ENCODE peak calls at places on chromosomes 16 and 17, in nine cellular contexts. I is MM.1S; Y is ovary; V is CD8-positive, alpha-beta T cell; W is GM23248; N is PC-9; J is effector memory CD4-positive, alpha-beta T cell; A is tibial nerve; P is A549. E is an unnamed sample.

GRCh38 chr17:67478266-67479118 is 101.4 kb downstream of the PITPNC1 start:
- DNase-seq in A (no peak), W (no peak), Y (no peak), I (no peak), J (no peak), V (no peak), P (no peak), N (no peak), E (no peak)

GRCh38 chr17:81094744-81095607 is 60.0 kb downstream of the BAIAP2 start:
- DNase-seq in W (peak), A (peak), V (peak), Y (peak), P (peak), J (peak), N (peak), I (no peak), E (peak)

GRCh38 chr16:75116081-75116910 is at the start of gene LDHD:
- DNase-seq in A (peak), P (peak), W (peak), N (peak), V (no peak), I (peak), Y (peak), J (no peak), E (peak)

GRCh38 chr17:67136191-67137025 is 92.1 kb downstream of the CACNG1 start:
- DNase-seq in Y (no peak), I (no peak), A (no peak), P (no peak), V (no peak), J (no peak), W (no peak), N (no peak), E (no peak)

GRCh38 chr16:81275064-81275532 is 36.6 kb downstream of the BCO1 start:
- DNase-seq in Y (no peak), W (no peak), I (no peak), V (no peak), A (no peak), N (no peak), J (no peak), P (no peak), E (no peak)

GRCh38 chr16:30985401-30986128 is 558 bp downstream of the HSD3B7 start:
- DNase-seq in Y (peak), P (peak), V (no peak), N (peak), J (no peak), I (no peak), W (peak), A (no peak), E (no peak)

GRCh38 chr17:65027305-65027704 is 29.2 kb downstream of the GNA13 start:
- DNase-seq in P (peak), A (no peak), Y (no peak), W (peak), N (peak), V (no peak), J (peak), I (no peak), E (no peak)

GRCh38 chr17:65941500-65941899 is 250.4 kb downstream of the CEP112 start:
- DNase-seq in N (no peak), P (no peak), I (no peak), A (no peak), J (no peak), Y (no peak), V (no peak), W (peak), E (no peak)

GRCh38 chr17:68800731-68801130 is 154.5 kb downstream of the ABCA8 start:
- DNase-seq in Y (no peak), A (no peak), V (no peak), P (no peak), W (peak), N (no peak), J (no peak), I (no peak), E (no peak)

GRCh38 chr17:48155889-48156670 is 48.5 kb downstream of the SNX11 start:
- DNase-seq in W (no peak), Y (no peak), A (no peak), V (no peak), N (no peak), I (no peak), P (no peak), J (no peak), E (no peak)
- H3K27ac ChIP-seq in W (no peak), Y (no peak), A (no peak), V (no peak), N (no peak), I (no peak), P (no peak), J (no peak), E (no peak)

GRCh38 chr17:17732892-17733670 is 51.8 kb downstream of the RAI1 start:
- DNase-seq in A (no peak), V (no peak), P (peak), N (peak), W (peak), I (no peak), Y (no peak), J (no peak), E (no peak)

GRCh38 chr17:17729620-17730249 is 48.5 kb downstream of the RAI1 start:
- DNase-seq in A (no peak), P (peak), Y (no peak), N (peak), J (peak), V (peak), W (no peak), I (peak), E (no peak)

GRCh38 chr17:17730250-17730935 is 49.1 kb downstream of the RAI1 start:
- DNase-seq in I (no peak), J (no peak), W (no peak), P (no peak), N (no peak), V (no peak), Y (no peak), A (no peak), E (no peak)

GRCh38 chr17:17728550-17729251 is 47.4 kb downstream of the RAI1 start:
- DNase-seq in J (no peak), V (no peak), N (peak), Y (no peak), A (no peak), W (no peak), I (no peak), P (peak), E (no peak)

GRCh38 chr17:17732444-17732843 is 51.2 kb downstream of the RAI1 start:
- DNase-seq in W (no peak), I (no peak), N (no peak), A (no peak), J (no peak), Y (no peak), V (no peak), P (no peak), E (no peak)
- H3K27ac ChIP-seq in W (no peak), I (no peak), N (peak), A (peak), J (no peak), Y (no peak), V (no peak), P (peak), E (peak)

GRCh38 chr16:65309294-65309850 is 187.5 kb upstream of the CDH11 start:
- DNase-seq in A (no peak), P (no peak), Y (no peak), W (no peak), N (no peak), V (no peak), I (no peak), J (no peak), E (no peak)
- H3K27ac ChIP-seq in A (no peak), P (no peak), Y (no peak), W (no peak), N (no peak), V (no peak), I (no peak), J (no peak), E (no peak)

GRCh38 chr17:27558341-27558740 is 72.6 kb upstream of the LGALS9 start:
- DNase-seq in V (no peak), A (no peak), W (no peak), P (no peak), I (no peak), N (no peak), J (no peak), Y (no peak), E (no peak)

GRCh38 chr17:27559996-27560481 is 70.9 kb upstream of the LGALS9 start:
- DNase-seq in P (peak), A (peak), I (no peak), N (no peak), Y (peak), J (no peak), W (peak), V (no peak), E (peak)

GRCh38 chr17:27560668-27561067 is 70.3 kb upstream of the LGALS9 start:
- DNase-seq in J (no peak), W (no peak), I (no peak), V (no peak), Y (no peak), P (no peak), A (no peak), N (no peak), E (no peak)

GRCh38 chr17:27558842-27559505 is 72.0 kb upstream of the LGALS9 start:
- DNase-seq in Y (no peak), I (no peak), N (no peak), J (no peak), V (no peak), W (no peak), P (no peak), A (no peak), E (no peak)

DNA sequence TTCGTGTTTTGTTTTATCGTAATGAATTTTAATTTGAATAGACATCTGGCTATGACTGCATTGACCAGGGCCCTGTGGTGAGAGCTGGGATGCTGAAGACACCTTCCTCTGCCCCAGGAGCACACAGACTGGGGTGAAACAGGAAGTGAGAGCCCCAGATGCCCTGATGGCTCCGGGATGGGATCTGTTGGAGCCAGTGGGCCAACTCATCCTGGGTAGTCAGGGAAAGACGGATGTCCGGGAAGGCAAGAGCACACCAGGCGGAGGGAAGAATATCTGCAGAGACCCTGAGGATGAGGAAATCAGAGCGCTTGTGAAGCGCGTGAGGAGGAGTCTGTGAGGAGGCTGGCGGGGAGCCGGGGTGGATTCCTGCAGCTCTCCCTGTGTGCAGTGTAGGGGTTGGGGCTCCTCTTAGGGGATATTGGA is 71.5 kb upstream of the LGALS9 start:
- DNase-seq in W (peak), V (no peak), I (no peak), Y (peak), P (no peak), A (no peak), N (no peak), J (no peak), E (peak)
- H3K27ac ChIP-seq in W (peak), V (no peak), I (no peak), Y (no peak), P (peak), A (peak), N (no peak), J (no peak), E (peak)

GRCh38 chr17:13583996-13584700 is 17.6 kb downstream of the HS3ST3A1 start:
- DNase-seq in I (no peak), J (no peak), Y (no peak), A (no peak), W (no peak), V (no peak), N (no peak), P (no peak), E (no peak)

GRCh38 chr17:13584701-13585080 is 17.0 kb downstream of the HS3ST3A1 start:
- DNase-seq in Y (no peak), V (no peak), P (no peak), W (peak), A (no peak), N (no peak), I (no peak), J (no peak), E (no peak)

GRCh38 chr17:13576661-13577526 is 24.8 kb downstream of the HS3ST3A1 start:
- DNase-seq in V (no peak), I (no peak), A (no peak), Y (no peak), N (no peak), W (no peak), J (no peak), P (peak), E (no peak)

GRCh38 chr17:13582776-13583414 is 18.8 kb downstream of the HS3ST3A1 start:
- DNase-seq in N (no peak), I (no peak), V (no peak), W (no peak), Y (no peak), P (no peak), J (no peak), A (no peak), E (no peak)

GRCh38 chr17:13581925-13582324 is 19.8 kb downstream of the HS3ST3A1 start:
- DNase-seq in W (no peak), J (no peak), N (no peak), P (no peak), I (no peak), Y (no peak), V (no peak), A (no peak), E (no peak)
- H3K27ac ChIP-seq in W (peak), J (no peak), N (no peak), P (no peak), I (no peak), Y (no peak), V (no peak), A (no peak), E (no peak)

GRCh38 chr16:57514891-57515600 is 21.3 kb downstream of the CCDC102A start:
- DNase-seq in J (no peak), A (no peak), P (no peak), I (no peak), V (no peak), W (no peak), N (no peak), Y (no peak), E (no peak)
- H3K27ac ChIP-seq in J (no peak), A (no peak), P (no peak), I (no peak), V (no peak), W (no peak), N (no peak), Y (no peak), E (peak)

DNA sequence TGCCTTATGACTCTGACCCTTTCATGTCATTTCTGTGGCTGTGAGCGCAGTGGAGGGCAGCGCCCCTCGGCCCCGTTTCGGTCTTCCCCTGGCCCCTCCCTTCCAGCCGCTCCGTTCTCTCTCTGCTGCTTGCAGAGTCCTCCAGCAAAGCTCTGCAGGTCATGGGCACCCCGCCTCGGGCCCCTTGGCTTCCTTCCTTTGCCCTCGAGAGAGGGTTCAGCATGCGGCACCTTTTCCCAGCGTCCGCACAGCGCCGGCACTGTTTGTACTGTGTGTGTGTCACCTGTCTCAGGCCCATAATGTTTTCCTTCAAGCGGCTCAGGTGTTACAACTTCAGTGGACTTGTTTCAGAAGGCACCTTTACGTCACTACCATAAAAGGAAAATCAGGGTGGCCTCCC is 98.5 kb downstream of the RAP1GAP2 start:
- DNase-seq in J (no peak), N (no peak), Y (no peak), P (no peak), A (no peak), I (no peak), V (no peak), W (no peak), E (no peak)
- H3K27ac ChIP-seq in J (no peak), N (no peak), Y (no peak), P (no peak), A (no peak), I (no peak), V (no peak), W (no peak), E (no peak)

GRCh38 chr17:50174444-50174843 is 8.6 kb downstream of the SGCA start:
- DNase-seq in A (no peak), V (no peak), Y (no peak), J (no peak), P (no peak), I (no peak), W (no peak), N (no peak), E (no peak)

GRCh38 chr17:50176559-50177471 is 11.0 kb downstream of the SGCA start:
- DNase-seq in P (peak), I (no peak), J (no peak), W (peak), A (no peak), N (no peak), Y (no peak), V (no peak), E (peak)

GRCh38 chr17:50177476-50177875 is 11.7 kb downstream of the SGCA start:
- DNase-seq in Y (no peak), V (no peak), N (no peak), I (no peak), A (no peak), J (no peak), P (no peak), W (peak), E (no peak)

GRCh38 chr17:50173335-50173941 is 7.6 kb downstream of the SGCA start:
- DNase-seq in J (no peak), W (peak), P (peak), A (peak), N (peak), I (no peak), V (no peak), Y (peak), E (peak)

DNA sequence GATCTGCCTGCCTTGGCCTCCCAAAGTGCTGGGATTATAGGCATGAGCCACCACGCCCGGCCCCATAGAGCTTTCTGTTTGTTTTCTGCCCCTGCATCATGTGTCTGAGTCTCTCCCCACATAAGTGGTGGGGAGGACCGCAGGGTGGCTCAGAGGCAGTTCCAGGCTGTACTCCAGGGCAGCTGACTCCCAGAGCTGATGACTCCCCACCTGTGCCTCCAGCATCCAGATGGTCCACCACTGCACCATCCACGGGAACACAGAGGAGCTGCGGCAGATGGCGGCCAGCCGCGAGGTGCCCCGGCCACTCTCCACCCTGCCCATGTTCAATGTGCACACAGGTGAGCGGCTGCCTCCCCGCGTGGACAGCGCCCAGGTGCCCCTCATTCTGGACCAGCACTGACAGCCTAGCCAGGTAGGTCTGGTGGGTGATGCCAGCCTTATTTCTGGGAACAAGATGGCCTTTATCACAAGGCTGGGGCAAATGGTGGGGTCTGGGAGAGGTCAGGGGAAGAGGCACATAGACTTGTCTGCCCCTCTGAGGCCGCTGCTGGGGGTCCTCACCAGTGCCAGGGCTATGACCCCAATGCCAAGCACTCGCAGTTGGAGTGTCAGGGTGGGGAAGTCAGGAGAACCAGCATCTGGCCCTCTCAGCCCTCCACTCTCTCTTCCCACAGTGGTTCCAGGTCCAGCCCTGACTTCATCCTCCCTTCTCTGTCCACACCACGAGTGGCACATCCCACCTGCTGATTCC is 9.4 kb downstream of the SGCA start:
- DNase-seq in J (no peak), P (no peak), Y (no peak), I (no peak), N (no peak), V (no peak), A (no peak), W (peak), E (no peak)
- H3K27ac ChIP-seq in J (no peak), P (peak), Y (no peak), I (no peak), N (no peak), V (no peak), A (peak), W (peak), E (peak)

GRCh38 chr17:75549246-75550138 is 24.0 kb downstream of the LLGL2 start:
- DNase-seq in V (no peak), N (peak), Y (no peak), A (no peak), P (peak), J (no peak), I (no peak), W (no peak), E (no peak)

GRCh38 chr17:75551276-75551675 is 25.8 kb downstream of the LLGL2 start:
- DNase-seq in N (no peak), J (no peak), P (no peak), W (no peak), V (no peak), I (no peak), Y (no peak), A (no peak), E (no peak)

GRCh38 chr17:75552425-75552824 is 26.9 kb downstream of the LLGL2 start:
- DNase-seq in N (no peak), I (no peak), W (no peak), Y (no peak), J (no peak), V (no peak), A (no peak), P (no peak), E (no peak)

GRCh38 chr17:75548839-75549238 is 23.3 kb downstream of the LLGL2 start:
- DNase-seq in J (no peak), Y (no peak), V (no peak), P (no peak), N (no peak), W (no peak), I (no peak), A (no peak), E (no peak)

GRCh38 chr17:75550139-75550465 is 24.6 kb downstream of the LLGL2 start:
- DNase-seq in Y (no peak), N (no peak), A (no peak), W (no peak), J (no peak), V (no peak), P (no peak), I (no peak), E (no peak)
- H3K27ac ChIP-seq in Y (no peak), N (peak), A (no peak), W (no peak), J (no peak), V (no peak), P (peak), I (no peak), E (no peak)

DNA sequence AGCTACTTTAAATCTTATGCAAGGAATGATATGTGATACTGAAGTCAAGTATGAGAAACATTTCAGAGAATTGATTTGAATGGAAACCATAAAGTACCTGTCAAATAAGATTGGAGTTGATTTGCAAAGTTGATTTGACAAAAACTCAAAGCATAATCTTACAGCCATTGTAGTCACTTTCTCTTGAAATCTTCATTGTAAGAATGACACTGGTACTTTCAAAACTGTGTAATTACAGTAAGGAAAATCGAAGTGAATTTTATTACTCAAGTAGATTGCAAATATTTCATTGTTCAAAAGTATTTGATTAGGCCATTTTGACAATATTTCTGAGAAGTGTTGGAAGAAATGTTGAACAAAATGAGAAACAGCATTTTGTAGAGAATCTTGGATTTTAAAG is 3.6 kb downstream of the CPD start:
- DNase-seq in V (no peak), W (no peak), N (no peak), I (no peak), J (no peak), Y (no peak), P (no peak), A (no peak), E (no peak)
- H3K27ac ChIP-seq in V (no peak), W (no peak), N (no peak), I (no peak), J (no peak), Y (no peak), P (no peak), A (no peak), E (no peak)